ENCODE peak calls at places on chromosome 2, in ten cellular contexts. C is A549; H is cardiac muscle cell; F is sigmoid colon; Q is mucosa of gallbladder; K is stimulated activated CD4-positive, alpha-beta T cell treated with anti-CD3 and anti-CD28 coated beads, Interleukin-2, amount 100 ng/mL, for 48 hours; R is hepatocyte; V is pancreas; M is RWPE1; W is neural progenitor cell. T is an unnamed sample.

GRCh38 chr2:45264227-45265225 is 255.3 kb upstream of the SIX2 start:
- DNase-seq in C (no peak), H (no peak), F (no peak), Q (no peak), K (no peak), R (no peak), V (no peak), M (no peak), W (no peak), T (no peak)

GRCh38 chr2:28452534-28453081 is 43.3 kb upstream of the PLB1 start:
- DNase-seq in C (peak; percentile 65), H (peak; percentile 57), F (peak; percentile 81), Q (peak; percentile 73), K (peak; percentile 90), R (peak; percentile 78), V (peak; percentile 79), M (peak; percentile 51), W (peak; percentile 80), T (peak; percentile 92)

GRCh38 chr2:152466925-152467676 is 132.1 kb downstream of the FMNL2 start:
- DNase-seq in C (no peak), H (peak; percentile 67), F (peak; percentile 70), Q (no peak), K (no peak), R (no peak), V (no peak), M (peak; percentile 51), W (no peak), T (no peak)

GRCh38 chr2:48345176-48345575 is 184.8 kb upstream of the STON1 start:
- DNase-seq in C (no peak), H (peak; percentile 40), F (no peak), Q (no peak), K (no peak), R (no peak), V (no peak), M (no peak), W (no peak), T (no peak)

GRCh38 chr2:181678033-181678586 is 2.2 kb downstream of the NEUROD1 start:
- DNase-seq in C (no peak), H (peak; percentile 90), F (peak; percentile 66), Q (peak; percentile 79), K (peak; percentile 51), R (peak; percentile 91), V (peak; percentile 65), M (peak; percentile 36), W (peak; percentile 96), T (no peak)

GRCh38 chr2:205706769-205707375 is 24.6 kb downstream of the NRP2 start:
- DNase-seq in C (no peak), H (peak; percentile 89), F (peak; percentile 94), Q (peak; percentile 74), K (no peak), R (peak; percentile 71), V (no peak), M (no peak), W (no peak), T (no peak)

GRCh38 chr2:145404690-145405089 is 884.8 kb upstream of the ZEB2 start:
- DNase-seq in C (no peak), H (peak; percentile 26), F (no peak), Q (no peak), K (no peak), R (no peak), V (no peak), M (no peak), W (no peak), T (no peak)

GRCh38 chr2:72237549-72237948 is 89.9 kb upstream of the CYP26B1 start:
- DNase-seq in C (no peak), H (no peak), F (no peak), Q (no peak), K (no peak), R (no peak), V (no peak), M (no peak), W (no peak), T (no peak)

GRCh38 chr2:70979626-70980025 is 1.2 kb downstream of the ANKRD53 start:
- DNase-seq in C (no peak), H (no peak), F (peak; percentile 66), Q (no peak), K (no peak), R (no peak), V (no peak), M (no peak), W (no peak), T (peak; percentile 43)

T was measured in cardiac septum.